ENCODE peak calls at places on chromosome 16, in nine cellular contexts. One of them, this sample, is unnamed.

GRCh38 chr16:12750554-12750918 is 53.2 kb downstream of the CPPED1 start:
- DNase-seq in AG08395: no peak
- DNase-seq in DMS79: no peak
- DNase-seq in CD14-positive monocyte: no peak
- DNase-seq in brain microvascular endothelial cell: no peak
- DNase-seq in left cardiac atrium: no peak
- DNase-seq in NCI-H1105: no peak
- DNase-seq in activated CD4-positive, CD25-positive, alpha-beta regulatory T cell: no peak
- DNase-seq in kidney glomerular epithelial cell: no peak
- DNase-seq in this sample: no peak

GRCh38 chr16:72836181-72836580 is 211.7 kb downstream of the ZFHX3 start:
- DNase-seq in brain microvascular endothelial cell: no peak
- DNase-seq in NCI-H1105: no peak
- DNase-seq in activated CD4-positive, CD25-positive, alpha-beta regulatory T cell: no peak
- DNase-seq in AG08395: no peak
- DNase-seq in kidney glomerular epithelial cell: no peak
- DNase-seq in DMS79: no peak
- DNase-seq in left cardiac atrium: no peak
- DNase-seq in CD14-positive monocyte: no peak
- DNase-seq in this sample: no peak

GRCh38 chr16:30183236-30183960 is at the start of gene CORO1A:
- DNase-seq in left cardiac atrium: peak
- DNase-seq in activated CD4-positive, CD25-positive, alpha-beta regulatory T cell: peak
- DNase-seq in CD14-positive monocyte: peak
- DNase-seq in DMS79: peak
- DNase-seq in kidney glomerular epithelial cell: peak
- DNase-seq in brain microvascular endothelial cell: peak
- DNase-seq in NCI-H1105: peak
- DNase-seq in AG08395: peak
- DNase-seq in this sample: peak

GRCh38 chr16:52257534-52257933 is 289.4 kb downstream of the TOX3 start:
- DNase-seq in DMS79: no peak
- DNase-seq in kidney glomerular epithelial cell: no peak
- DNase-seq in activated CD4-positive, CD25-positive, alpha-beta regulatory T cell: no peak
- DNase-seq in NCI-H1105: no peak
- DNase-seq in left cardiac atrium: no peak
- DNase-seq in AG08395: no peak
- DNase-seq in CD14-positive monocyte: no peak
- DNase-seq in brain microvascular endothelial cell: no peak
- DNase-seq in this sample: no peak

GRCh38 chr16:15425861-15426260 is 8.5 kb upstream of the BMERB1 start:
- DNase-seq in CD14-positive monocyte: no peak
- DNase-seq in left cardiac atrium: no peak
- DNase-seq in brain microvascular endothelial cell: no peak
- DNase-seq in AG08395: no peak
- DNase-seq in NCI-H1105: no peak
- DNase-seq in DMS79: no peak
- DNase-seq in activated CD4-positive, CD25-positive, alpha-beta regulatory T cell: no peak
- DNase-seq in kidney glomerular epithelial cell: no peak
- DNase-seq in this sample: no peak

GRCh38 chr16:75640598-75640997 is 6.9 kb downstream of the KARS1 start:
- DNase-seq in activated CD4-positive, CD25-positive, alpha-beta regulatory T cell: no peak
- DNase-seq in kidney glomerular epithelial cell: no peak
- DNase-seq in DMS79: no peak
- DNase-seq in left cardiac atrium: no peak
- DNase-seq in CD14-positive monocyte: no peak
- DNase-seq in NCI-H1105: no peak
- DNase-seq in AG08395: no peak
- DNase-seq in brain microvascular endothelial cell: no peak
- DNase-seq in this sample: no peak

GRCh38 chr16:89484923-89485679 is 5.3 kb downstream of the ANKRD11 start:
- DNase-seq in AG08395: no peak
- DNase-seq in CD14-positive monocyte: no peak
- DNase-seq in kidney glomerular epithelial cell: no peak
- DNase-seq in DMS79: no peak
- DNase-seq in left cardiac atrium: no peak
- DNase-seq in brain microvascular endothelial cell: no peak
- DNase-seq in activated CD4-positive, CD25-positive, alpha-beta regulatory T cell: no peak
- DNase-seq in NCI-H1105: no peak
- DNase-seq in this sample: no peak

GRCh38 chr16:66882702-66883101 is 2.4 kb downstream of the PDP2 start:
- DNase-seq in kidney glomerular epithelial cell: no peak
- DNase-seq in left cardiac atrium: no peak
- DNase-seq in brain microvascular endothelial cell: no peak
- DNase-seq in DMS79: no peak
- DNase-seq in AG08395: no peak
- DNase-seq in CD14-positive monocyte: no peak
- DNase-seq in activated CD4-positive, CD25-positive, alpha-beta regulatory T cell: no peak
- DNase-seq in NCI-H1105: no peak
- DNase-seq in this sample: no peak

GRCh38 chr16:1991588-1992474 is 2.1 kb downstream of the SYNGR3 start:
- DNase-seq in left cardiac atrium: peak
- DNase-seq in activated CD4-positive, CD25-positive, alpha-beta regulatory T cell: peak
- DNase-seq in NCI-H1105: no peak
- DNase-seq in brain microvascular endothelial cell: peak
- DNase-seq in AG08395: peak
- DNase-seq in kidney glomerular epithelial cell: peak
- DNase-seq in DMS79: no peak
- DNase-seq in CD14-positive monocyte: peak
- DNase-seq in this sample: peak

GRCh38 chr16:56589141-56590039 is at the start of gene MT3:
- DNase-seq in activated CD4-positive, CD25-positive, alpha-beta regulatory T cell: no peak
- DNase-seq in NCI-H1105: peak
- DNase-seq in brain microvascular endothelial cell: no peak
- DNase-seq in AG08395: no peak
- DNase-seq in left cardiac atrium: no peak
- DNase-seq in CD14-positive monocyte: no peak
- DNase-seq in DMS79: no peak
- DNase-seq in kidney glomerular epithelial cell: no peak
- DNase-seq in this sample: peak